ENCODE peak calls at places on chromosomes 3 and 15, in nine cellular contexts. W is astrocyte of the cerebellum; K is left kidney; P is stimulated activated naive CD4-positive, alpha-beta T cell; R is RCC 7860; T is A549; Z is cardiac muscle cell; D is endothelial cell of umbilical vein; O is activated CD8-positive, alpha-beta memory T cell treated with anti-CD3 and anti-CD28 coated beads for 24 hours. L is an unnamed sample.

GRCh38 chr15:95929232-95929846 is 401.2 kb upstream of the NR2F2 start:
- DNase-seq in W (no peak), K (no peak), P (no peak), R (no peak), T (no peak), Z (no peak), D (no peak), O (no peak), L (no peak)

GRCh38 chr15:101204744-101205535 is 46.9 kb downstream of the CHSY1 start:
- DNase-seq in W (no peak), K (no peak), P (no peak), R (no peak), T (no peak), Z (no peak), D (no peak), O (no peak), L (no peak)

GRCh38 chr3:148606979-148607378 is 90.7 kb upstream of the AGTR1 start:
- DNase-seq in W (no peak), K (no peak), P (no peak), R (no peak), T (no peak), Z (peak; percentile 2), D (no peak), O (no peak), L (no peak)

GRCh38 chr15:91988071-91988470 is 134.6 kb downstream of the SLCO3A1 start:
- DNase-seq in W (no peak), K (peak; percentile 42), P (no peak), R (no peak), T (no peak), Z (no peak), D (no peak), O (no peak), L (no peak)

GRCh38 chr3:10337323-10338163 is 16.6 kb upstream of the SEC13 start:
- DNase-seq in W (no peak), K (peak; percentile 23), P (no peak), R (no peak), T (no peak), Z (no peak), D (no peak), O (no peak), L (no peak)

GRCh38 chr15:94274745-94275144 is 43.4 kb downstream of the MCTP2 start:
- DNase-seq in W (no peak), K (no peak), P (no peak), R (no peak), T (no peak), Z (no peak), D (no peak), O (no peak), L (no peak)

GRCh38 chr3:151918253-151919029 is 45.0 kb downstream of the SUCNR1 start:
- DNase-seq in W (peak; percentile 47), K (peak; percentile 57), P (no peak), R (peak; percentile 40), T (peak; percentile 34), Z (peak; percentile 50), D (peak; percentile 72), O (no peak), L (no peak)

GRCh38 chr3:130826516-130826915 is 67.4 kb upstream of the ATP2C1 start:
- DNase-seq in W (no peak), K (no peak), P (no peak), R (no peak), T (no peak), Z (no peak), D (no peak), O (no peak), L (no peak)

GRCh38 chr3:13219077-13219901 is 146.1 kb upstream of the IQSEC1 start:
- DNase-seq in W (no peak), K (no peak), P (no peak), R (no peak), T (no peak), Z (no peak), D (no peak), O (no peak), L (no peak)

GRCh38 chr15:63348392-63348791 is 33.3 kb downstream of the CA12 start:
- DNase-seq in W (no peak), K (no peak), P (no peak), R (peak; percentile 65), T (no peak), Z (no peak), D (peak; percentile 78), O (no peak), L (no peak)

GRCh38 chr3:57007513-57008415 is 52.7 kb upstream of the SPATA12 start:
- DNase-seq in W (peak; percentile 70), K (no peak), P (no peak), R (peak; percentile 54), T (peak; percentile 21), Z (no peak), D (peak; percentile 77), O (no peak), L (no peak)

GRCh38 chr15:96264801-96265515 is 65.5 kb upstream of the NR2F2 start:
- DNase-seq in W (no peak), K (peak; percentile 30), P (no peak), R (peak; percentile 79), T (peak; percentile 52), Z (peak; percentile 30), D (no peak), O (no peak), L (no peak)

GRCh38 chr15:85473455-85473854 is 93.1 kb downstream of the AKAP13 start:
- DNase-seq in W (peak; percentile 75), K (peak; percentile 50), P (no peak), R (peak; percentile 45), T (no peak), Z (no peak), D (no peak), O (no peak), L (no peak)

GRCh38 chr3:10583798-10584708 is 78.7 kb upstream of the ATP2B2 start:
- DNase-seq in W (no peak), K (no peak), P (no peak), R (no peak), T (no peak), Z (no peak), D (no peak), O (no peak), L (no peak)

GRCh38 chr3:186464424-186465093 is 79.6 kb downstream of the CRYGS start:
- DNase-seq in W (no peak), K (no peak), P (no peak), R (no peak), T (no peak), Z (no peak), D (no peak), O (no peak), L (no peak)

GRCh38 chr3:14880486-14881179 is 61.9 kb downstream of the FGD5 start:
- DNase-seq in W (no peak), K (peak; percentile 76), P (no peak), R (no peak), T (no peak), Z (no peak), D (no peak), O (no peak), L (no peak)

GRCh38 chr3:140236836-140237476 is 302.0 kb downstream of the CLSTN2 start:
- DNase-seq in W (no peak), K (no peak), P (no peak), R (no peak), T (no peak), Z (no peak), D (no peak), O (no peak), L (no peak)

L was measured in cerebellar nuclear complex.